ENCODE peak calls at places on chromosomes 12 and 14, in eight cellular contexts. One of them, this sample, is unnamed. For H3K4me1, the result is how much of the 10 kb centered on the place peaks cover.

GRCh38 chr12:55847033-55847432 is 4.3 kb upstream of the MMP19 start:
- DNase-seq in PC-3: no peak
- DNase-seq in mammary epithelial cell: peak
- DNase-seq in PC-9: no peak
- DNase-seq in hepatocyte: no peak
- DNase-seq in K562: no peak
- DNase-seq in HCT116: no peak
- DNase-seq in H9: no peak
- DNase-seq in this sample: peak

GRCh38 chr12:89278862-89279261 is 73.4 kb downstream of the DUSP6 start:
- DNase-seq in PC-3: no peak
- DNase-seq in mammary epithelial cell: no peak
- DNase-seq in PC-9: no peak
- DNase-seq in hepatocyte: no peak
- DNase-seq in K562: no peak
- DNase-seq in HCT116: no peak
- DNase-seq in H9: no peak
- DNase-seq in this sample: no peak

GRCh38 chr12:87529386-87529785 is 499.8 kb downstream of the C12orf50 start:
- DNase-seq in PC-3: no peak
- DNase-seq in mammary epithelial cell: no peak
- DNase-seq in PC-9: no peak
- DNase-seq in hepatocyte: no peak
- DNase-seq in K562: no peak
- DNase-seq in HCT116: no peak
- DNase-seq in H9: no peak
- DNase-seq in this sample: no peak

GRCh38 chr12:106954462-106955376 is 988 bp upstream of the TMEM263 start:
- DNase-seq in PC-3: no peak
- DNase-seq in mammary epithelial cell: peak
- DNase-seq in PC-9: no peak
- DNase-seq in hepatocyte: peak
- DNase-seq in K562: peak
- DNase-seq in HCT116: no peak
- DNase-seq in H9: peak
- DNase-seq in this sample: no peak

GRCh38 chr14:89185919-89186849 is 230.8 kb downstream of the FOXN3 start:
- DNase-seq in PC-3: peak
- DNase-seq in mammary epithelial cell: peak
- DNase-seq in PC-9: peak
- DNase-seq in hepatocyte: peak
- DNase-seq in K562: no peak
- DNase-seq in HCT116: peak
- DNase-seq in H9: no peak
- DNase-seq in this sample: peak

GRCh38 chr12:34393086-34393820 is 371.0 kb downstream of the ALG10 start:
- DNase-seq in PC-3: no peak
- DNase-seq in mammary epithelial cell: no peak
- DNase-seq in PC-9: peak
- DNase-seq in hepatocyte: no peak
- DNase-seq in K562: no peak
- DNase-seq in HCT116: no peak
- DNase-seq in H9: peak
- DNase-seq in this sample: no peak

GRCh38 chr12:94074970-94075695 is 73.2 kb upstream of the PLXNC1 start:
- DNase-seq in PC-3: peak
- DNase-seq in mammary epithelial cell: peak
- DNase-seq in PC-9: no peak
- DNase-seq in hepatocyte: peak
- DNase-seq in K562: peak
- DNase-seq in HCT116: peak
- DNase-seq in H9: peak
- DNase-seq in this sample: peak

GRCh38 chr14:100706200-100706599 is 20.5 kb upstream of the DLK1 start:
- DNase-seq in PC-3: no peak
- DNase-seq in mammary epithelial cell: no peak
- DNase-seq in PC-9: no peak
- DNase-seq in hepatocyte: no peak
- DNase-seq in K562: no peak
- DNase-seq in HCT116: no peak
- DNase-seq in H9: no peak
- DNase-seq in this sample: no peak

GRCh38 chr12:77236066-77236465 is 170.7 kb upstream of the E2F7 start:
- DNase-seq in PC-3: no peak
- DNase-seq in mammary epithelial cell: no peak
- DNase-seq in PC-9: no peak
- DNase-seq in hepatocyte: no peak
- DNase-seq in K562: no peak
- DNase-seq in HCT116: no peak
- DNase-seq in H9: no peak
- DNase-seq in this sample: peak

GRCh38 chr12:65821336-65821735 is 2.9 kb upstream of the HMGA2 start:
- DNase-seq in PC-3: peak
- DNase-seq in mammary epithelial cell: no peak
- DNase-seq in PC-9: no peak
- DNase-seq in hepatocyte: no peak
- DNase-seq in K562: no peak
- DNase-seq in HCT116: no peak
- DNase-seq in H9: no peak
- DNase-seq in this sample: no peak

GRCh38 chr14:64061706-64062105 is 208.9 kb downstream of the SYNE2 start:
- DNase-seq in PC-3: peak
- DNase-seq in mammary epithelial cell: no peak
- DNase-seq in PC-9: no peak
- DNase-seq in hepatocyte: no peak
- DNase-seq in K562: no peak
- DNase-seq in HCT116: no peak
- DNase-seq in H9: no peak
- DNase-seq in this sample: no peak

GRCh38 chr12:120996133-120996746 is 17.9 kb downstream of the HNF1A start:
- DNase-seq in PC-3: no peak
- DNase-seq in mammary epithelial cell: no peak
- DNase-seq in PC-9: no peak
- DNase-seq in hepatocyte: no peak
- DNase-seq in K562: no peak
- DNase-seq in HCT116: no peak
- DNase-seq in H9: no peak
- DNase-seq in this sample: no peak

GRCh38 chr14:100536721-100537700 is 50.2 kb downstream of the BEGAIN start:
- DNase-seq in PC-3: no peak
- DNase-seq in mammary epithelial cell: no peak
- DNase-seq in PC-9: no peak
- DNase-seq in hepatocyte: no peak
- DNase-seq in K562: no peak
- DNase-seq in HCT116: no peak
- DNase-seq in H9: peak
- DNase-seq in this sample: no peak

GRCh38 chr12:90679674-90680073 is 275.3 kb downstream of the CCER1 start:
- DNase-seq in PC-3: peak
- DNase-seq in mammary epithelial cell: peak
- DNase-seq in PC-9: no peak
- DNase-seq in hepatocyte: no peak
- DNase-seq in K562: no peak
- DNase-seq in HCT116: no peak
- DNase-seq in H9: no peak
- DNase-seq in this sample: no peak

GRCh38 chr14:105171004-105171673 is 2.6 kb upstream of the JAG2 start:
- DNase-seq in PC-3: no peak
- DNase-seq in mammary epithelial cell: no peak
- DNase-seq in PC-9: no peak
- DNase-seq in hepatocyte: no peak
- DNase-seq in K562: no peak
- DNase-seq in HCT116: no peak
- DNase-seq in H9: no peak
- DNase-seq in this sample: no peak

GRCh38 chr12:56601503-56601902 is 28.6 kb downstream of the BAZ2A start:
- DNase-seq in PC-3: peak
- DNase-seq in mammary epithelial cell: no peak
- DNase-seq in PC-9: no peak
- DNase-seq in hepatocyte: no peak
- DNase-seq in K562: peak
- DNase-seq in HCT116: no peak
- DNase-seq in H9: peak
- DNase-seq in this sample: no peak

GRCh38 chr12:112977139-112977538 is 1.2 kb upstream of the OAS2 start:
- DNase-seq in PC-3: no peak
- DNase-seq in mammary epithelial cell: no peak
- DNase-seq in PC-9: no peak
- DNase-seq in hepatocyte: no peak
- DNase-seq in K562: no peak
- DNase-seq in HCT116: no peak
- DNase-seq in H9: no peak
- DNase-seq in this sample: no peak

GRCh38 chr12:126397071-126397571 is 1331.9 kb downstream of the AACS start:
- DNase-seq in PC-3: peak
- DNase-seq in mammary epithelial cell: no peak
- DNase-seq in PC-9: no peak
- DNase-seq in hepatocyte: no peak
- DNase-seq in K562: no peak
- DNase-seq in HCT116: no peak
- DNase-seq in H9: no peak
- DNase-seq in this sample: peak

GRCh38 chr12:109818253-109818652 is 14.9 kb downstream of the TRPV4 start:
- DNase-seq in PC-3: no peak
- DNase-seq in mammary epithelial cell: no peak
- DNase-seq in PC-9: no peak
- DNase-seq in hepatocyte: no peak
- DNase-seq in K562: no peak
- DNase-seq in HCT116: no peak
- DNase-seq in H9: no peak
- DNase-seq in this sample: no peak

GRCh38 chr14:49769171-49769570 is 1.2 kb downstream of the KLHDC2 start:
- DNase-seq in PC-3: peak
- DNase-seq in mammary epithelial cell: peak
- DNase-seq in PC-9: peak
- DNase-seq in hepatocyte: no peak
- DNase-seq in K562: no peak
- DNase-seq in HCT116: no peak
- DNase-seq in H9: no peak
- DNase-seq in this sample: peak

GRCh38 chr14:49766839-49767238 is 1.1 kb upstream of the KLHDC2 start:
- DNase-seq in PC-3: no peak
- DNase-seq in mammary epithelial cell: peak
- DNase-seq in PC-9: peak
- DNase-seq in hepatocyte: peak
- DNase-seq in K562: no peak
- DNase-seq in HCT116: no peak
- DNase-seq in H9: no peak
- DNase-seq in this sample: no peak

GRCh38 chr14:49769581-49770211 is 1.7 kb downstream of the KLHDC2 start:
- DNase-seq in PC-3: no peak
- DNase-seq in mammary epithelial cell: no peak
- DNase-seq in PC-9: no peak
- DNase-seq in hepatocyte: no peak
- DNase-seq in K562: no peak
- DNase-seq in HCT116: no peak
- DNase-seq in H9: no peak
- DNase-seq in this sample: no peak

GRCh38 chr14:49767473-49768300 is at the start of gene KLHDC2:
- DNase-seq in PC-3: peak
- DNase-seq in mammary epithelial cell: peak
- DNase-seq in PC-9: peak
- DNase-seq in hepatocyte: peak
- DNase-seq in K562: peak
- DNase-seq in HCT116: peak
- DNase-seq in H9: peak
- DNase-seq in this sample: peak

GRCh38 chr14:49768301-49769121 is 558 bp downstream of the KLHDC2 start:
- DNase-seq in PC-3: peak
- DNase-seq in mammary epithelial cell: peak
- DNase-seq in PC-9: peak
- DNase-seq in hepatocyte: peak
- DNase-seq in K562: peak
- DNase-seq in HCT116: peak
- DNase-seq in H9: peak
- DNase-seq in this sample: peak
- H2AFZ ChIP-seq in PC-3: peak
- H2AFZ ChIP-seq in mammary epithelial cell: peak
- H2AFZ ChIP-seq in PC-9: peak
- H2AFZ ChIP-seq in hepatocyte: peak
- H2AFZ ChIP-seq in K562: peak
- H2AFZ ChIP-seq in HCT116: peak
- H2AFZ ChIP-seq in H9: no peak
- H2AFZ ChIP-seq in this sample: peak

GRCh38 chr14:61514927-61515326 is 180.4 kb upstream of the HIF1A start:
- DNase-seq in PC-3: no peak
- DNase-seq in mammary epithelial cell: no peak
- DNase-seq in PC-9: no peak
- DNase-seq in hepatocyte: no peak
- DNase-seq in K562: no peak
- DNase-seq in HCT116: no peak
- DNase-seq in H9: no peak
- DNase-seq in this sample: no peak
- H3K4me1 ChIP-seq in PC-3: half or more
- H3K4me1 ChIP-seq in mammary epithelial cell: half or more
- H3K4me1 ChIP-seq in PC-9: half or more
- H3K4me1 ChIP-seq in hepatocyte: under half
- H3K4me1 ChIP-seq in K562: under half
- H3K4me1 ChIP-seq in HCT116: half or more
- H3K4me1 ChIP-seq in H9: under half
- H3K4me1 ChIP-seq in this sample: under half

GRCh38 chr14:50928002-50928635 is 16.2 kb downstream of the PYGL start:
- DNase-seq in PC-3: no peak
- DNase-seq in mammary epithelial cell: peak
- DNase-seq in PC-9: no peak
- DNase-seq in hepatocyte: no peak
- DNase-seq in K562: no peak
- DNase-seq in HCT116: no peak
- DNase-seq in H9: no peak
- DNase-seq in this sample: peak
- H2AFZ ChIP-seq in PC-3: no peak
- H2AFZ ChIP-seq in mammary epithelial cell: no peak
- H2AFZ ChIP-seq in PC-9: no peak
- H2AFZ ChIP-seq in hepatocyte: no peak
- H2AFZ ChIP-seq in K562: peak
- H2AFZ ChIP-seq in HCT116: no peak
- H2AFZ ChIP-seq in H9: no peak
- H2AFZ ChIP-seq in this sample: no peak

DNA sequence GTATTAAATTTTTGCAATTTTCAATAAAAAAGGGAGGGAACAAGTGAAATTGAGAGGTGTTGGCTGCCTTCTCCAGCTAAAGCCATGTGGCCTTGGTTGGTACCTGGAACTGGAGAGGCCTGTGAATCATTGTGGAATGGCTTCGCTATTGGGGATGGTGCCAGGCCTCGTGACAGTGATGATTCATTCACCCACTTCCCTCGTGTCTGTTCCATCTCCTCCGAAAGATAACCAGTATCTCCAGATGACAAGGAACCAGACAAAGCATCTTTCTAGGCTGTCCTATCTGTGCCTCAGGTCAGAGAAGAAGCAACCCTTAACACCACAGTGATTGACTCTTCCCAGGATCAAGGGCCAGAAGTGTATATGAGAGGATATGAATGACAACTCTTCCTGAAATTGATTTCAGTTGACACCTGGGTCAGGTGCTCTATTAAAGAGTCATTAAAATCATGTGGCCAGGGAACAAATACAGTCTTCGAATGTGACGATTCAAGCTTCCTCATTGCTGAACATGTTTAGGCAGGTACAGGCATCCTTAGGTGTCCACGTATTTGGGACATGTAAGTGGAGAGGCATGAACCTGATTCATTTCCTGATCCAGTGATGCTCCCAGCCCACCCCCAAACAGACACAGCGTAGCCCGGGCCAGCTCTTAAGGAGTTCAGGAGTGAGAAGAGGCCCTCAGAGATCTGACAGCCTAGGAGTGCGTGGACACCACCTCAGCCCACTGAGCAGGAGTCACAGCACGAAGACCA is at the start of gene RNASE7:
- DNase-seq in PC-3: no peak
- DNase-seq in mammary epithelial cell: peak
- DNase-seq in PC-9: no peak
- DNase-seq in hepatocyte: no peak
- DNase-seq in K562: no peak
- DNase-seq in HCT116: no peak
- DNase-seq in H9: no peak
- DNase-seq in this sample: peak
- H3K4me1 ChIP-seq in PC-3: under half
- H3K4me1 ChIP-seq in mammary epithelial cell: half or more
- H3K4me1 ChIP-seq in PC-9: under half
- H3K4me1 ChIP-seq in hepatocyte: under half
- H3K4me1 ChIP-seq in K562: under half
- H3K4me1 ChIP-seq in HCT116: under half
- H3K4me1 ChIP-seq in H9: under half
- H3K4me1 ChIP-seq in this sample: under half